ENCODE peak calls at places on chromosome 12, in five cellular contexts. I is mesenchymal stem cell, N is IMR-90, D is H9, K is mesendoderm. T is an unnamed sample.

GRCh38 chr12:56099787-56100186 is 4.6 kb upstream of the PA2G4 start:
- DNase-seq in N (no peak), I (no peak), K (no peak), D (no peak), T (no peak)

GRCh38 chr12:41724216-41724615 is 420.5 kb downstream of the GXYLT1 start:
- DNase-seq in I (no peak), N (no peak), D (no peak), K (no peak), T (no peak)

GRCh38 chr12:45234134-45234865 is 18.4 kb downstream of the ANO6 start:
- DNase-seq in K (peak), I (peak), D (peak), N (peak), T (peak)

GRCh38 chr12:88562151-88562550 is 18.1 kb downstream of the KITLG start:
- DNase-seq in N (no peak), D (no peak), I (no peak), K (no peak), T (no peak)

GRCh38 chr12:97642906-97643305 is 180.3 kb downstream of the RMST start:
- DNase-seq in I (no peak), D (no peak), N (no peak), K (no peak), T (no peak)

GRCh38 chr12:116996648-116997047 is 85.9 kb downstream of the FBXW8 start:
- DNase-seq in K (no peak), I (no peak), N (peak), D (no peak), T (no peak)

GRCh38 chr12:76035045-76035444 is 3.5 kb upstream of the PHLDA1 start:
- DNase-seq in K (no peak), N (no peak), I (no peak), D (no peak), T (no peak)

GRCh38 chr12:66813137-66813867 is 134.4 kb upstream of the GRIP1 start:
- DNase-seq in I (no peak), N (no peak), D (no peak), K (peak), T (no peak)

GRCh38 chr12:44193281-44193680 is 357.4 kb downstream of the TMEM117 start:
- DNase-seq in N (no peak), I (no peak), D (no peak), K (peak), T (no peak)

GRCh38 chr12:66048218-66048842 is 82.2 kb downstream of the LLPH start:
- DNase-seq in D (no peak), I (no peak), N (no peak), K (no peak), T (no peak)

DNA sequence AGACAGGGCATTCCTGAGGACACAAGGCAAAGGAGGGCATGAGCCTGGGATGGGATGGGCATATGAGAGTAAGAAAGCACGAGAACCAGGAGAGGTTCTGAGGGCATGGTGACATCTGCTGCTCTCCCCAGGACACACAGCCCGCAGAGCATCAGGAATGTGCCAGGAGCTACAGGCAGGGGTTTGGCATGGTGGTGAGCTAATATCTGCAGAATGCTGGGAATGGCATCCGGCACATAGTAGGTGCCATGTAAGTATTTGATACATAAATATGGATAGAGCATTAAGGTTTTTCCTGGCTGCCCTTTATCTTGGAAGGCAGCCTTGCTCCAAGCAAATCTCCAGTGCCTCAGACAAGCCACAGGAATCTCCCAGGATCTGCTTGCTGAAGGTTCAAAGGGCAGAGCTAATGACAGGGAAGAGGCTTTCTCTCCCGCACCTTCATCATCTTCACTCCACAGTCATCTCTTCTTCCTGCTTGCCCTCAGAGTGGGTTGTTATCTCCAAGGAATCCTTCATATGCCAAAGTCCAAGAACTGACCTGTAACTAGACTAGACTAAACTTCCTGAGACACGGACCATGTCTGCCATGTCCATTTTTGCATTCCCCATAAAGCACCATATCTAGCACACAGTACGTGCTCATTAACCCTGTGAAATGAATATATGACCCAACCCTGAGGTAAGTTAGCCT is 62.0 kb upstream of the SCN8A start:
- DNase-seq in K (peak), D (no peak), N (no peak), I (no peak), T (no peak)
- H2BK120ac ChIP-seq in K (no peak), D (no peak), N (no peak), I (no peak), T (no peak)

GRCh38 chr12:47773062-47773857 is at the start of gene SLC48A1:
- DNase-seq in K (peak), I (peak), N (peak), D (peak), T (peak)
- H3K23ac ChIP-seq in K (no peak), I (peak), N (peak), D (no peak), T (peak)

GRCh38 chr12:122977153-122977552 is 2.1 kb downstream of the OGFOD2 start:
- DNase-seq in K (no peak), N (no peak), D (no peak), I (no peak), T (no peak)

GRCh38 chr12:122974274-122974891 is 661 bp upstream of the OGFOD2 start:
- DNase-seq in N (peak), I (peak), K (peak), D (peak), T (peak)

GRCh38 chr12:122975790-122976647 is 975 bp downstream of the OGFOD2 start:
- DNase-seq in I (peak), N (no peak), D (no peak), K (peak), T (no peak)

GRCh38 chr12:122976648-122976975 is 1.6 kb downstream of the OGFOD2 start:
- DNase-seq in K (no peak), N (no peak), I (no peak), D (no peak), T (no peak)

GRCh38 chr12:122974892-122975789 is at the start of gene OGFOD2:
- DNase-seq in K (peak), I (peak), D (peak), N (peak), T (peak)
- H2BK120ac ChIP-seq in K (peak), I (peak), D (peak), N (peak), T (peak)

GRCh38 chr12:106434521-106434920 is 77.0 kb downstream of the POLR3B start:
- DNase-seq in D (no peak), K (no peak), N (no peak), I (no peak), T (no peak)
- H3K23ac ChIP-seq in D (no peak), K (no peak), N (no peak), I (no peak), T (no peak)

GRCh38 chr12:80761818-80762217 is 45.1 kb downstream of the MYF5 start:
- DNase-seq in N (peak), I (peak), K (no peak), D (no peak), T (no peak)
- H2BK120ac ChIP-seq in N (no peak), I (no peak), K (no peak), D (no peak), T (no peak)

GRCh38 chr12:51845451-51845850 is 3.1 kb downstream of the FIGNL2 start:
- DNase-seq in I (no peak), K (no peak), N (no peak), D (no peak), T (no peak)
- H3K23ac ChIP-seq in I (no peak), K (no peak), N (no peak), D (no peak), T (no peak)

GRCh38 chr12:63795944-63796343 is 16.2 kb downstream of the RXYLT1 start:
- DNase-seq in I (no peak), N (no peak), K (no peak), D (no peak), T (no peak)

GRCh38 chr12:63792333-63792732 is 12.6 kb downstream of the RXYLT1 start:
- DNase-seq in N (no peak), D (no peak), I (no peak), K (no peak), T (no peak)

GRCh38 chr12:63795032-63795687 is 15.5 kb downstream of the RXYLT1 start:
- DNase-seq in D (peak), I (no peak), K (no peak), N (no peak), T (no peak)

GRCh38 chr12:63787306-63787705 is 7.6 kb downstream of the RXYLT1 start:
- DNase-seq in D (no peak), K (no peak), N (peak), I (no peak), T (no peak)

GRCh38 chr12:63790608-63790945 is 10.9 kb downstream of the RXYLT1 start:
- DNase-seq in N (no peak), K (no peak), I (no peak), D (no peak), T (no peak)
- H2BK120ac ChIP-seq in N (no peak), K (no peak), I (no peak), D (no peak), T (no peak)

T was measured in neuronal stem cell.